ENCODE peak calls at places on chromosomes 13 and 19, in four cellular contexts. W is cardiac fibroblast, S is kidney epithelial cell, V is HCT116. J is an unnamed sample.

GRCh38 chr19:16258440-16258903 is 60.8 kb downstream of the AP1M1 start:
- DNase-seq in W (peak; percentile 61), S (no peak), V (no peak), J (no peak)

GRCh38 chr19:37551123-37551993 is 43.2 kb downstream of the ZNF571 start:
- DNase-seq in W (peak; percentile 76), S (peak; percentile 18), V (no peak), J (peak; percentile 34)

GRCh38 chr13:58935689-58936088 is 1228.0 kb downstream of the DIAPH3 start:
- DNase-seq in W (no peak), S (no peak), V (no peak), J (no peak)

GRCh38 chr13:25619897-25620296 is 248.1 kb downstream of the ATP8A2 start:
- DNase-seq in W (no peak), S (no peak), V (no peak), J (no peak)

GRCh38 chr19:23789246-23789645 is 30.6 kb upstream of the ZNF681 start:
- DNase-seq in W (no peak), S (no peak), V (no peak), J (no peak)

GRCh38 chr13:99590519-99591011 is 89.3 kb downstream of the TM9SF2 start:
- DNase-seq in W (peak; percentile 50), S (no peak), V (no peak), J (no peak)

GRCh38 chr13:52010890-52011689 is at the start of gene ATP7B:
- DNase-seq in W (no peak), S (no peak), V (no peak), J (no peak)

GRCh38 chr19:16571689-16572331 is 405 bp downstream of the SLC35E1 start:
- DNase-seq in W (no peak), S (no peak), V (no peak), J (no peak)

GRCh38 chr13:100040196-100040595 is 48.7 kb upstream of the PCCA start:
- DNase-seq in W (no peak), S (no peak), V (no peak), J (no peak)

GRCh38 chr19:6217752-6218403 is 61.9 kb downstream of the MLLT1 start:
- DNase-seq in W (no peak), S (no peak), V (no peak), J (no peak)

GRCh38 chr13:114126789-114127472 is 5.5 kb downstream of the RASA3 start:
- DNase-seq in W (no peak), S (no peak), V (no peak), J (no peak)

GRCh38 chr19:13330285-13330684 is 176.0 kb downstream of the CACNA1A start:
- DNase-seq in W (no peak), S (no peak), V (no peak), J (no peak)

GRCh38 chr19:7959209-7959608 is 15.7 kb upstream of the TIMM44 start:
- DNase-seq in W (no peak), S (no peak), V (no peak), J (no peak)

GRCh38 chr13:24684600-24684998 is 4.4 kb downstream of the ATP12A start:
- DNase-seq in W (peak; percentile 7), S (no peak), V (no peak), J (no peak)

GRCh38 chr13:69683921-69684663 is 423.5 kb upstream of the ATXN8OS start:
- DNase-seq in W (no peak), S (no peak), V (no peak), J (no peak)

GRCh38 chr19:19554074-19555023 is 16.3 kb downstream of the CILP2 start:
- DNase-seq in W (peak; percentile 54), S (no peak), V (no peak), J (no peak)

GRCh38 chr13:92221916-92222315 is 823.5 kb downstream of the GPC5 start:
- DNase-seq in W (no peak), S (no peak), V (no peak), J (no peak)

GRCh38 chr19:38387550-38388309 is at the start of gene GGN:
- DNase-seq in W (peak; percentile 95), S (peak; percentile 85), V (peak; percentile 88), J (peak; percentile 81)

GRCh38 chr13:23147264-23147663 is 33.5 kb upstream of the SGCG start:
- DNase-seq in W (no peak), S (no peak), V (no peak), J (no peak)

GRCh38 chr13:110541526-110541920 is 20.0 kb downstream of the RAB20 start:
- DNase-seq in W (no peak), S (no peak), V (no peak), J (no peak)

GRCh38 chr13:60583911-60584753 is 187.1 kb downstream of the TDRD3 start:
- DNase-seq in W (peak; percentile 92), S (peak; percentile 5), V (no peak), J (no peak)

GRCh38 chr19:35253316-35254286 is 4.8 kb downstream of the LSR start:
- DNase-seq in W (no peak), S (no peak), V (no peak), J (no peak)

GRCh38 chr13:114282143-114282685 is 813 bp downstream of the UPF3A start:
- DNase-seq in W (peak; percentile 79), S (no peak), V (no peak), J (no peak)

GRCh38 chr19:45404557-45405434 is at the start of gene PPP1R13L:
- DNase-seq in W (peak; percentile 90), S (peak; percentile 70), V (peak; percentile 96), J (no peak)

GRCh38 chr13:67943116-67943515 is 713.0 kb upstream of the PCDH9 start:
- DNase-seq in W (no peak), S (no peak), V (no peak), J (no peak)

GRCh38 chr13:50236898-50237318 is 221.7 kb downstream of the KCNRG start:
- DNase-seq in W (peak; percentile 11), S (no peak), V (no peak), J (peak; percentile 16)

GRCh38 chr13:110129076-110129475 is 177.9 kb downstream of the COL4A1 start:
- DNase-seq in W (no peak), S (no peak), V (no peak), J (no peak)

GRCh38 chr19:19410553-19411550 is 5.4 kb downstream of the GATAD2A start:
- DNase-seq in W (no peak), S (no peak), V (no peak), J (no peak)

GRCh38 chr13:39016789-39017188 is 21.1 kb downstream of the PROSER1 start:
- DNase-seq in W (peak; percentile 45), S (no peak), V (peak; percentile 16), J (no peak)

GRCh38 chr19:50875795-50876422 is 2.7 kb downstream of the KLK2 start:
- DNase-seq in W (no peak), S (no peak), V (no peak), J (no peak)

GRCh38 chr19:40217027-40217810 is 965 bp downstream of the TTC9B start:
- DNase-seq in W (no peak), S (no peak), V (peak; percentile 69), J (no peak)

GRCh38 chr13:104382941-104383340 is 1316.7 kb upstream of the SLC10A2 start:
- DNase-seq in W (peak; percentile 12), S (peak; percentile 19), V (no peak), J (peak; percentile 27)

GRCh38 chr13:106612688-106613087 is 44.8 kb upstream of the ARGLU1 start:
- DNase-seq in W (peak; percentile 23), S (no peak), V (no peak), J (peak; percentile 64)

GRCh38 chr19:3387645-3388589 is 21.5 kb downstream of the NFIC start:
- DNase-seq in W (no peak), S (no peak), V (no peak), J (no peak)

GRCh38 chr13:25874064-25874737 is 177.6 kb downstream of the SHISA2 start:
- DNase-seq in W (no peak), S (no peak), V (no peak), J (no peak)

DNA sequence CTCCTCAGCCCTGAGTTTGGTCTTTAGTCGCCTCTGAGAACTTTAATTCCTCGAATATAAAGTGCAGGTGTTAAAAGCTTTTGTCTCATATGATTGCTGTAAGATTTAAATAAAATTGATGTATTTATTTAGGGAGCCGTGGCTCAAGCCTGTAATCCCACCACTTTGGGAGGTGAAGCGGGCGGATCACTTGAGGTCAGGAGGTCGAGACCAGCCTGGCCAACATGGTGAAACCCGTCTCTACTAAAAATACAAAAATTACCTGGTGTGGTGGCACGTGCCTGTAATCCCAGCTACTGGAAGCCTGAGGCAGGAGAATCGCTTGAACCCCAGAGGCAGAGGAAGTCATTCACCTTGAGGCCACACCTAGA is 559 bp upstream of the SLC1A5 start:
- DNase-seq in W (no peak), S (no peak), V (no peak), J (no peak)
- H3K4me3 ChIP-seq in W (no peak overlapping the region), S (no peak overlapping the region), V (no peak overlapping the region), J (no peak overlapping the region)

GRCh38 chr13:108929532-108929931 is 300.1 kb downstream of the MYO16 start:
- DNase-seq in W (peak; percentile 30), S (no peak), V (no peak), J (no peak)

GRCh38 chr13:108927615-108928014 is 298.2 kb downstream of the MYO16 start:
- DNase-seq in W (no peak), S (no peak), V (no peak), J (no peak)

GRCh38 chr13:108926848-108927247 is 297.4 kb downstream of the MYO16 start:
- DNase-seq in W (no peak), S (no peak), V (no peak), J (no peak)

GRCh38 chr13:108933061-108933460 is 303.6 kb downstream of the MYO16 start:
- DNase-seq in W (no peak), S (no peak), V (no peak), J (no peak)

DNA sequence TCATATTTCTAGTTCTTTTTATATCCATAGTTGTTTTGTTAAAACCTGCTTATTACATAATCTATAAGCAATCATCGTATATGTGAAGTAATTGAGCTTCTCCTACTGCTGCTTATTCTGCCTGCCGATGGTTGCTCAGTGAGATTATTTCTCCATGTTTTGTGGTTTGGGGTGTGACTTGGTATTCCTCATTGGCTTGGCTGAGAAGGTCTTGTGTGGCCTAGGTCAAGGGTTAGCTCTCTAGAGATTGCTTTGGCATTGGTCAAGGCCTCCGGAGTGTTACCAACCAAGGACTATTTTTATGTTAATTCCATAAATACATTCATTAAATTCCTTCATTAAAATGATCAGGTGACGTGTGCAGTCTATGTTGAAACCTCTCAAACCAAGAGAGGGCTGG is 302.8 kb downstream of the MYO16 start:
- DNase-seq in W (no peak), S (no peak), V (no peak), J (no peak)
- H3K4me3 ChIP-seq in W (no peak overlapping the region), S (no peak overlapping the region), V (no peak overlapping the region), J (no peak overlapping the region)

GRCh38 chr13:112967666-112968379 is 1.2 kb upstream of the MCF2L start:
- DNase-seq in W (no peak), S (no peak), V (no peak), J (no peak)
- H3K4me3 ChIP-seq in W (no peak overlapping the region), S (no peak overlapping the region), V (peak overlapping the region; percentile 53), J (no peak overlapping the region)

GRCh38 chr13:28533049-28533436 is 38.1 kb upstream of the FLT1 start:
- DNase-seq in W (no peak), S (no peak), V (no peak), J (no peak)
- H3K4me3 ChIP-seq in W (peak overlapping the region; percentile 30), S (no peak overlapping the region), V (no peak overlapping the region), J (peak overlapping the region; percentile 44)

GRCh38 chr13:28831117-28831516 is 11.0 kb downstream of the MTUS2 start:
- DNase-seq in W (no peak), S (no peak), V (no peak), J (no peak)
- H3K4me3 ChIP-seq in W (no peak overlapping the region), S (no peak overlapping the region), V (no peak overlapping the region), J (no peak overlapping the region)

J was measured in skeletal muscle cell.